ENCODE peak calls at places on chromosome 2, in four cellular contexts. V is activated T-helper 1 cell treated with anti-CD3 and anti-CD28 coated beads, Interleukin-2, amount 50 U/mL, for 16 hours; M is endothelial cell; Q is naive thymus-derived CD4-positive, alpha-beta T cell. W is an unnamed sample.

GRCh38 chr2:29966256-29966655 is 44.9 kb upstream of the ALK start:
- DNase-seq in V (no peak), Q (no peak), M (no peak), W (no peak)

GRCh38 chr2:29251406-29251805 is 136.2 kb downstream of the CLIP4 start:
- DNase-seq in Q (no peak), M (no peak), V (no peak), W (no peak)

GRCh38 chr2:191688934-191689695 is 11.2 kb downstream of the NABP1 start:
- DNase-seq in V (no peak), M (no peak), Q (no peak), W (no peak)

GRCh38 chr2:156110890-156111289 is 221.6 kb downstream of the NR4A2 start:
- DNase-seq in Q (no peak), M (peak; percentile 51), V (no peak), W (no peak)

GRCh38 chr2:136363921-136364320 is 246.0 kb upstream of the CXCR4 start:
- DNase-seq in Q (no peak), V (no peak), M (no peak), W (no peak)

GRCh38 chr2:137133231-137133630 is 367.9 kb downstream of the THSD7B start:
- DNase-seq in V (no peak), Q (no peak), M (no peak), W (no peak)

GRCh38 chr2:157839162-157839801 is 36.8 kb downstream of the ACVR1 start:
- DNase-seq in V (no peak), M (peak; percentile 17), Q (no peak), W (peak; percentile 71)

GRCh38 chr2:21318263-21318662 is 194.5 kb downstream of the TDRD15 start:
- DNase-seq in V (no peak), M (no peak), Q (no peak), W (no peak)

GRCh38 chr2:42249284-42249683 is 80.1 kb downstream of the EML4 start:
- DNase-seq in V (no peak), M (no peak), Q (no peak), W (no peak)

GRCh38 chr2:219565130-219566080 is 5.9 kb downstream of the OBSL1 start:
- DNase-seq in V (no peak), M (no peak), Q (no peak), W (no peak)

GRCh38 chr2:120992791-120993555 is 257.3 kb downstream of the GLI2 start:
- DNase-seq in M (no peak), Q (no peak), V (no peak), W (no peak)

GRCh38 chr2:100561191-100561590 is 1.6 kb upstream of the PDCL3 start:
- DNase-seq in V (no peak), Q (no peak), M (no peak), W (no peak)

GRCh38 chr2:157509755-157510154 is 65.9 kb upstream of the CYTIP start:
- DNase-seq in V (no peak), Q (no peak), M (no peak), W (no peak)

GRCh38 chr2:240482141-240482540 is 46.7 kb downstream of the GPC1 start:
- DNase-seq in V (no peak), M (no peak), Q (peak; percentile 14), W (no peak)

GRCh38 chr2:204530464-204530805 is 14.8 kb upstream of the PARD3B start:
- DNase-seq in Q (no peak), M (no peak), V (no peak), W (no peak)

GRCh38 chr2:112630268-112630667 is 15.5 kb upstream of the SLC20A1 start:
- DNase-seq in V (no peak), M (no peak), Q (no peak), W (no peak)

GRCh38 chr2:129319422-129319717 is 660.1 kb upstream of the RAB6C start:
- DNase-seq in Q (no peak), M (no peak), V (no peak), W (no peak)

GRCh38 chr2:26772064-26773001 is 8.2 kb downstream of the SLC35F6 start:
- DNase-seq in Q (no peak), M (no peak), V (no peak), W (no peak)

GRCh38 chr2:152550386-152550785 is 166.9 kb downstream of the PRPF40A start:
- DNase-seq in M (no peak), V (no peak), Q (no peak), W (no peak)

GRCh38 chr2:31170071-31170698 is 31.9 kb upstream of the GALNT14 start:
- DNase-seq in V (peak; percentile 10), Q (peak; percentile 49), M (peak; percentile 64), W (peak; percentile 49)

GRCh38 chr2:103462101-103462500 is 700.3 kb downstream of the TMEM182 start:
- DNase-seq in Q (no peak), V (no peak), M (no peak), W (no peak)

GRCh38 chr2:135454608-135455007 is 76.4 kb downstream of the ZRANB3 start:
- DNase-seq in V (no peak), Q (no peak), M (no peak), W (no peak)